ENCODE peak calls at places on chromosomes 16 and 17, in four cellular contexts. E is SK-N-SH, M is sigmoid colon, N is body of pancreas. C is an unnamed sample.

GRCh38 chr17:66123163-66123562 is 68.8 kb downstream of the CEP112 start:
- DNase-seq in E (no peak), M (no peak), N (no peak), C (no peak)

GRCh38 chr16:85426806-85427205 is 186.3 kb upstream of the GSE1 start:
- DNase-seq in E (no peak), M (no peak), N (no peak), C (no peak)

GRCh38 chr17:63681530-63681929 is 18.4 kb downstream of the LIMD2 start:
- DNase-seq in E (no peak), M (no peak), N (no peak), C (no peak)

GRCh38 chr17:71983828-71984227 is 137.0 kb upstream of the SOX9 start:
- DNase-seq in E (no peak), M (no peak), N (no peak), C (no peak)

GRCh38 chr17:50013079-50013478 is 18.1 kb upstream of the DLX3 start:
- DNase-seq in E (no peak), M (no peak), N (no peak), C (no peak)

GRCh38 chr17:83178533-83179201 is 99.3 kb downstream of the METRNL start:
- DNase-seq in E (no peak), M (peak; percentile 60), N (no peak), C (no peak)

GRCh38 chr16:20899503-20900298 is 457 bp downstream of the DCUN1D3 start:
- DNase-seq in E (peak; percentile 57), M (no peak), N (peak; percentile 30), C (no peak)

GRCh38 chr16:72050769-72051464 is 3.4 kb upstream of the HP start:
- DNase-seq in E (no peak), M (no peak), N (no peak), C (no peak)

GRCh38 chr17:74019860-74020259 is 183.6 kb upstream of the RPL38 start:
- DNase-seq in E (no peak), M (no peak), N (no peak), C (no peak)

GRCh38 chr17:74015316-74015715 is 188.2 kb upstream of the RPL38 start:
- DNase-seq in E (no peak), M (no peak), N (no peak), C (no peak)

GRCh38 chr17:74018116-74018515 is 185.4 kb upstream of the RPL38 start:
- DNase-seq in E (no peak), M (no peak), N (no peak), C (no peak)

GRCh38 chr17:74016504-74016903 is 187.0 kb upstream of the RPL38 start:
- DNase-seq in E (no peak), M (no peak), N (no peak), C (no peak)

DNA sequence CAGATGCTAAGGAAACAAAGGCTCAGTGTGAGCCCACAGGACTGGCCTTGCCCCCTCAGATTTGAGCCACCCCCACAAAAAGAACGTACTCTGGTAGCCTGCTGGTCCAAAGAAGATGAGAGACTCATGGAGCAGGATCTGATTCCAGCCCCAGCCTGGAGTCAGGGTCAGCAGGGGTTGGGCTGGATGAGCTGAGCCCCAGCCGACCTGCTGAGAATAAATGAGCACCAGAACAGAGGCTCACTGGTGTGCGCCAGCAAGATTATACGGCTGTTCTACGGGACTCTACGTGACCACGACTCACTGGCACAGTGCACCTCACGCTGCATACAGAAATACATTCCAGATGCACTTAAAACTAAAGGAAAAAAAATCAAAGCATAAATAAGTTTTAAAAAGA is 186.0 kb upstream of the RPL38 start:
- DNase-seq in E (no peak), M (no peak), N (no peak), C (no peak)
- H3K27ac ChIP-seq in E (no peak overlapping the region), M (no peak overlapping the region), N (no peak overlapping the region), C (no peak overlapping the region)

DNA sequence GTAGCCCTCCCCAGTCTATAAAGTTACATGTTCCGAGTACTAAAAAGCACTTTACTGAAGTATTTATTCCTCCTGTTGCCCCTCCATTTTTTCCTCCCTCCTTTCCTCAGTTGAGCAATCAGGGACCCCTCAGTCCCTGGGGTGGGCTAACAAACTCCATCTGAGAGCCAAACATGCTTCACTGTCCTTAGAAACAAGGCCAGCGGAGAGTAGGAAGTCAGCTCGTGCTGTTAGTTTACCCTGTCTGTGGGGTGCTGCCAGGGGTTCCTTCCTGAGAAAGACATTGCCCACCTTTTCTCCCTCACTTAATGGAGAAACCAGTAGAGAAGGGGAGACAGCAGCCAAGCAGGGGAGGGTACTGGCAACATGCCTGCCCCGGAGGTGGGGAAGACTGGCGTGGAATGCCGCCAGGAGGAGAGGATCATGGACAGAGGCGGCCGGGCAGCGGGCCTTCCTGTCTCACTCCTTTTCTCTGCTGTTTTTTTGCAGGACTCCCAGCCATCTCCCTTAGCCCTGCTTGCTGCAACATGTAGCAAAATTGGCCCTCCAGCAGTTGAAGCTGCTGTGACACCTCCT is 19.7 kb downstream of the SP2 start:
- DNase-seq in E (no peak), M (no peak), N (no peak), C (peak; percentile 69)
- TF ChIP-seq CTCF in E (no peak), M (no peak), N (no peak), C (no peak)

GRCh38 chr16:81838794-81839193 is 59.7 kb downstream of the PLCG2 start:
- DNase-seq in E (no peak), M (no peak), N (no peak), C (no peak)

GRCh38 chr16:81834868-81835267 is 55.8 kb downstream of the PLCG2 start:
- DNase-seq in E (no peak), M (peak; percentile 25), N (no peak), C (no peak)

GRCh38 chr16:81836279-81837054 is 57.4 kb downstream of the PLCG2 start:
- DNase-seq in E (no peak), M (peak; percentile 17), N (no peak), C (no peak)

GRCh38 chr16:81833751-81834150 is 54.7 kb downstream of the PLCG2 start:
- DNase-seq in E (no peak), M (no peak), N (no peak), C (no peak)

DNA sequence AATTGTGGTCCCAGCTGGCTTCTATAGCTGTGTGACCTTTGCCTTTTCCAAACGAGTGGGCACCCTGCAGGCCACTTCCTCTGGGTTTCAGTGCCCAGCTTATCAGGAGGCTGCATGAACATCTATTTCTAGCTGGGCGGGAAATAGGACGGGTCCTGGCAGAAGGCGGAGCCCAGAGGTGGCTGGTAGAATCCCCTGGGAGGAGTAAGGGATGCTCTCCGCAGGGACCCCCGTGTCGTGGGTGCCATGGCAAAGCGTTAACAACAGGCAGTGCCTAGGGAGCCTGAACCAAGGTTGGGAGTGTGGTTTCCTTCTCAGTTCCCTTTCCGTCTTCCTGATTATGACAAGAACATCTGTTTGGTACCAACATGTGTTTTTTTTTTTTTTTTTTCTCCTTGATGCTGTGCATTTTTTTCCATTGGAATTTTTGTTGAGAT is 58.2 kb downstream of the PLCG2 start:
- DNase-seq in E (no peak), M (peak; percentile 50), N (no peak), C (no peak)
- H3K27ac ChIP-seq in E (no peak overlapping the region), M (no peak overlapping the region), N (no peak overlapping the region), C (no peak overlapping the region)

DNA sequence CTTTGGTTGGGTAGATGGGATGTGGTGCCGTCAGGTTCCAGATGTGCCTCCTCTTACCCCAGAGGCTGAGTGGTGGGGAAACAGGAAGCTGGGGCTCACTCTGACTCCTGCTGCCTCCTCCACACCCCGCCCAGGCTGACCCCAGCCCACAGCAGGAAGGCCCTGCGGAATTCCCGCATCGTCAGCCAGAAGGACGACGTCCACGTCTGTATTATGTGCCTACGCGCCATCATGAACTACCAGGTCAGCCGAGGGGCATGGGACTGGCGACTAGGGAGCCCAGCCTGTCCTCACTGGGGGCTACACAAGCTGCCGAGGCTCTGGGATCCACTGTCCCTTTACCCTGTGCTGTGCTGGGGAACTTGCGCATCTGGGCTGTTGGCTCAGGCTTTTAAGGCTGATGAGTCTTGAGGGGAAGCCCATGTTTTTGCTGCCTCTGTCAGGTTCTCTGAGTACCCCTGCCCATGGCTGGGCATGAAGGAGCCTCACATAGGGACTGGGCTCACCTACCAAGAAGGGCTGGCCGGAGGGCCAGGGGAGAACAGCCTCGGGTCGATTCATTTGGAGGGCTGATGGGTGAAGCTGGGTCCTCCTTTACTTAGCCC is 14.4 kb downstream of the FMNL1 start:
- DNase-seq in E (no peak), M (no peak), N (no peak), C (no peak)
- TF ChIP-seq CTCF in E (peak; percentile 29), M (no peak), N (no peak), C (no peak)

GRCh38 chr16:56747486-56748045 is 17.6 kb downstream of the NUP93 start:
- DNase-seq in E (no peak), M (no peak), N (no peak), C (no peak)
- H3K27ac ChIP-seq in E (no peak overlapping the region), M (no peak overlapping the region), N (no peak overlapping the region), C (no peak overlapping the region)

DNA sequence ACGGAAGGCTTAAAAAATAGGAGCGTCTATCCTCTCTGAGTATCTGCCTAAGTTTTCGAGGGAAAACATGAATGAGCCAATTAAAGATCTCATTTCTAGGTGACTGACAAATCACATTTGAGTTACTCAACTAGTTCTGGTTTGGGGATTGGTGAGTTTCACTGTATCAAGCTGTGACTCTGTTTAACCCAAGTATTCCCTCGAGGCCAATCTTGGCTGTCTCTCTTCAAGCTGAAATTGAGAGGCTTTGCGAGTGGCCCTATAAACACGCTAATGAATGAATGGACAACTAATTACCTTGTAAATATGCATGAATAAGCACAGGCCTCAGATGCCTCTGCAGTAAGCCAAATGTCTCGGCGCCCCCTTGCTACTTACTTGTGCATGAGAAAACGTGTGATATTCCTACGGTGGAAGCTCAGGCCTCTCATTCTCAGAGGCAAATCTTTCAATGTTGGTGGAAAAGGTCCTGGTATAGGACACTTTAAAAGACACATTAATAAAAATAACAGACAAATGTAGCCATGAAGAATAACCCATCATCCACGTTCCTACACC is 450.2 kb upstream of the PSMD7 start:
- DNase-seq in E (peak; percentile 14), M (no peak), N (no peak), C (no peak)
- TF ChIP-seq CTCF in E (no peak), M (no peak), N (no peak), C (peak; percentile 35)

DNA sequence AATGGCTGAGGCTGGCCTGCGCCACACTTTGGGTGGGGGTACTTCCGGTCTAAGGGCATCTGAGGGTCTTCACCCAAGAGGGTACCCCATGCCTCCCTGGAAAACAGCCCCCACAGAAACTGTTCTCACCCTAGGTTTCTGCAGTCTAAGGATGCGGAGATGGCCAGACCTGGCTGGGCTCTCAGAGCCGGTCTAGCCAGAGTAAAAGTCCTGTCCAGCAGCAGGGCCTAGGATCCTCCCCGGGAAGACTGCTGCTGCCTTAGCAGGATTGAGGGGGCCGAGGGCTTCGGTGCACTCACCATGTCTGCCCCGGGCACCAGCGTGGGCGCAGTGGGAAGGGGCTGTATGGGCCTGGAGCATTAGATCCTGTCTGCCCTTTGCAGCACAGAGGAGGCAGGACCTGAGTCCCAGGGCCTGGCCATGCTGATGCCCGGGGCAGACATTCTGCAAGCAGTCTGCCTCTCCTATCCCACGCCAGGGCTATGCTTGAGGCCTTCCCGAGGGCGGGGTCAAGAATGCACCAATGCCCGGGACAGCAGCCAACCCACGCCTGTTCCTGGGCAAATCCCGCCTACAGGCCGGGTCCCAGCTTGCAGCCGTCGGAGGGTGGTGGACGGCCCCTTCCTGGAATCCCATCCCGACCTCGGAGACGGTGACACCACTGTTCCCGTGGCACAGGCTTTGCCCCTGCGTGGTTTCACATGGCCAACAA is 54.7 kb downstream of the CBFA2T3 start:
- DNase-seq in E (no peak), M (peak; percentile 84), N (peak; percentile 89), C (peak; percentile 92)
- H3K27ac ChIP-seq in E (no peak overlapping the region), M (no peak overlapping the region), N (peak overlapping the region; percentile 88), C (peak overlapping the region; percentile 87)